ENCODE peak calls at places on chromosome 10, in six cellular contexts. One of them, this sample, is unnamed.

GRCh38 chr10:43640603-43641002 is 8.1 kb downstream of the ZNF32 start:
- DNase-seq in AG09319: no peak
- DNase-seq in adrenal gland: no peak
- DNase-seq in fibroblast of mammary gland: no peak
- DNase-seq in AG04450: no peak
- DNase-seq in WTC11: no peak
- DNase-seq in this sample: no peak

GRCh38 chr10:317219-317868 is 182.1 kb downstream of the ZMYND11 start:
- DNase-seq in AG09319: peak; percentile 59
- DNase-seq in adrenal gland: no peak
- DNase-seq in fibroblast of mammary gland: peak; percentile 67
- DNase-seq in AG04450: peak; percentile 74
- DNase-seq in WTC11: no peak
- DNase-seq in this sample: peak; percentile 78

GRCh38 chr10:103750836-103751235 is 104.5 kb downstream of the SH3PXD2A start:
- DNase-seq in AG09319: no peak
- DNase-seq in adrenal gland: no peak
- DNase-seq in fibroblast of mammary gland: no peak
- DNase-seq in AG04450: no peak
- DNase-seq in WTC11: no peak
- DNase-seq in this sample: no peak

GRCh38 chr10:66187096-66187733 is 738.6 kb upstream of the LRRTM3 start:
- DNase-seq in AG09319: no peak
- DNase-seq in adrenal gland: no peak
- DNase-seq in fibroblast of mammary gland: no peak
- DNase-seq in AG04450: no peak
- DNase-seq in WTC11: no peak
- DNase-seq in this sample: no peak

GRCh38 chr10:86962136-86962980 is 4.0 kb downstream of the SNCG start:
- DNase-seq in AG09319: no peak
- DNase-seq in adrenal gland: no peak
- DNase-seq in fibroblast of mammary gland: no peak
- DNase-seq in AG04450: no peak
- DNase-seq in WTC11: peak; percentile 6
- DNase-seq in this sample: no peak

GRCh38 chr10:86254526-86255174 is 111.9 kb downstream of the GRID1 start:
- DNase-seq in AG09319: no peak
- DNase-seq in adrenal gland: no peak
- DNase-seq in fibroblast of mammary gland: no peak
- DNase-seq in AG04450: no peak
- DNase-seq in WTC11: no peak
- DNase-seq in this sample: no peak

GRCh38 chr10:110487411-110488123 is 10.1 kb upstream of the DUSP5 start:
- DNase-seq in AG09319: no peak
- DNase-seq in adrenal gland: no peak
- DNase-seq in fibroblast of mammary gland: no peak
- DNase-seq in AG04450: no peak
- DNase-seq in WTC11: peak; percentile 53
- DNase-seq in this sample: no peak

GRCh38 chr10:36671607-36672006 is 453.8 kb upstream of the ANKRD30A start:
- DNase-seq in AG09319: no peak
- DNase-seq in adrenal gland: no peak
- DNase-seq in fibroblast of mammary gland: peak; percentile 18
- DNase-seq in AG04450: no peak
- DNase-seq in WTC11: no peak
- DNase-seq in this sample: no peak

GRCh38 chr10:98097611-98098010 is 36.8 kb upstream of the R3HCC1L start:
- DNase-seq in AG09319: no peak
- DNase-seq in adrenal gland: no peak
- DNase-seq in fibroblast of mammary gland: no peak
- DNase-seq in AG04450: no peak
- DNase-seq in WTC11: no peak
- DNase-seq in this sample: no peak

GRCh38 chr10:35463878-35464277 is 127.6 kb downstream of the CCNY start:
- DNase-seq in AG09319: no peak
- DNase-seq in adrenal gland: no peak
- DNase-seq in fibroblast of mammary gland: no peak
- DNase-seq in AG04450: no peak
- DNase-seq in WTC11: no peak
- DNase-seq in this sample: no peak

GRCh38 chr10:110903280-110904278 is 15.4 kb downstream of the BBIP1 start:
- DNase-seq in AG09319: no peak
- DNase-seq in adrenal gland: no peak
- DNase-seq in fibroblast of mammary gland: peak; percentile 30
- DNase-seq in AG04450: no peak
- DNase-seq in WTC11: no peak
- DNase-seq in this sample: no peak

GRCh38 chr10:122140477-122140902 is 130.6 kb upstream of the BTBD16 start:
- DNase-seq in AG09319: no peak
- DNase-seq in adrenal gland: no peak
- DNase-seq in fibroblast of mammary gland: peak; percentile 77
- DNase-seq in AG04450: no peak
- DNase-seq in WTC11: no peak
- DNase-seq in this sample: no peak

GRCh38 chr10:131980757-131981428 is 830 bp downstream of the BNIP3 start:
- DNase-seq in AG09319: no peak
- DNase-seq in adrenal gland: peak; percentile 48
- DNase-seq in fibroblast of mammary gland: peak; percentile 17
- DNase-seq in AG04450: no peak
- DNase-seq in WTC11: peak; percentile 39
- DNase-seq in this sample: no peak

GRCh38 chr10:112208292-112208691 is 24.7 kb upstream of the GPAM start:
- DNase-seq in AG09319: no peak
- DNase-seq in adrenal gland: no peak
- DNase-seq in fibroblast of mammary gland: peak; percentile 48
- DNase-seq in AG04450: no peak
- DNase-seq in WTC11: no peak
- DNase-seq in this sample: no peak

GRCh38 chr10:72948762-72949161 is 5.8 kb downstream of the PLA2G12B start:
- DNase-seq in AG09319: no peak
- DNase-seq in adrenal gland: no peak
- DNase-seq in fibroblast of mammary gland: no peak
- DNase-seq in AG04450: no peak
- DNase-seq in WTC11: no peak
- DNase-seq in this sample: no peak

GRCh38 chr10:131899695-131900349 is 986 bp upstream of the PPP2R2D start:
- DNase-seq in AG09319: no peak
- DNase-seq in adrenal gland: no peak
- DNase-seq in fibroblast of mammary gland: no peak
- DNase-seq in AG04450: no peak
- DNase-seq in WTC11: no peak
- DNase-seq in this sample: no peak

GRCh38 chr10:52215745-52216361 is 98.2 kb upstream of the DKK1 start:
- DNase-seq in AG09319: peak; percentile 44
- DNase-seq in adrenal gland: peak; percentile 46
- DNase-seq in fibroblast of mammary gland: peak; percentile 77
- DNase-seq in AG04450: peak; percentile 53
- DNase-seq in WTC11: no peak
- DNase-seq in this sample: peak; percentile 25

GRCh38 chr10:100534726-100535125 is 1.0 kb upstream of the HIF1AN start:
- DNase-seq in AG09319: no peak
- DNase-seq in adrenal gland: no peak
- DNase-seq in fibroblast of mammary gland: no peak
- DNase-seq in AG04450: no peak
- DNase-seq in WTC11: no peak
- DNase-seq in this sample: no peak
- TF ChIP-seq CTCF in AG09319: no peak
- TF ChIP-seq CTCF in adrenal gland: no peak
- TF ChIP-seq CTCF in fibroblast of mammary gland: no peak
- TF ChIP-seq CTCF in AG04450: no peak
- TF ChIP-seq CTCF in WTC11: no peak
- TF ChIP-seq CTCF in this sample: no peak

GRCh38 chr10:96685297-96685696 is 35.0 kb downstream of the PIK3AP1 start:
- DNase-seq in AG09319: no peak
- DNase-seq in adrenal gland: no peak
- DNase-seq in fibroblast of mammary gland: no peak
- DNase-seq in AG04450: no peak
- DNase-seq in WTC11: no peak
- DNase-seq in this sample: no peak
- TF ChIP-seq CTCF in AG09319: no peak
- TF ChIP-seq CTCF in adrenal gland: no peak
- TF ChIP-seq CTCF in fibroblast of mammary gland: no peak
- TF ChIP-seq CTCF in AG04450: no peak
- TF ChIP-seq CTCF in WTC11: no peak
- TF ChIP-seq CTCF in this sample: no peak

DNA sequence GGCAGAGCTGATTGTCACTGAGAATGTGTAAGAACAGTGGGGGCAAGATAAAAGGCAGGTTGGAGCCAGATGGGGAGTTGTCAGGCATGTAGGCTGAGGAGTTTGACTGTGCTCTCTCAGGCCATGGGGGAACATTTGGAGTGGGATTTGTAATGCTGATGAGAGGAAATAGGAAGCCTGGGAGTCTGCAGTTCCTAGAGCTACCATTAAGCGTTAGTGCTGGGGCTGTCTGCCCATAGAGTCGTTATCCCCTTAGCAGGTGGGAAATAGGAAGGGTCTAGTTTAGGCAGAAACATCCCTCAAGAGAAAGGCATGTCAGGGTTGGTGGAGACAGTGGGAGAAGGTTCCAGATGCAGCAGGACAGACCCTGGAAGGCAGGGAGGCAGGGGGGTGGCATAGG is 75.5 kb downstream of the RPS24 start:
- DNase-seq in AG09319: no peak
- DNase-seq in adrenal gland: no peak
- DNase-seq in fibroblast of mammary gland: no peak
- DNase-seq in AG04450: no peak
- DNase-seq in WTC11: peak; percentile 18
- DNase-seq in this sample: no peak
- TF ChIP-seq CTCF in AG09319: no peak
- TF ChIP-seq CTCF in adrenal gland: no peak
- TF ChIP-seq CTCF in fibroblast of mammary gland: no peak
- TF ChIP-seq CTCF in AG04450: no peak
- TF ChIP-seq CTCF in WTC11: no peak
- TF ChIP-seq CTCF in this sample: no peak

GRCh38 chr10:11095374-11095785 is 77.7 kb downstream of the CELF2 start:
- DNase-seq in AG09319: no peak
- DNase-seq in adrenal gland: no peak
- DNase-seq in fibroblast of mammary gland: no peak
- DNase-seq in AG04450: no peak
- DNase-seq in WTC11: peak; percentile 21
- DNase-seq in this sample: no peak
- TF ChIP-seq CTCF in AG09319: no peak
- TF ChIP-seq CTCF in adrenal gland: no peak
- TF ChIP-seq CTCF in fibroblast of mammary gland: no peak
- TF ChIP-seq CTCF in AG04450: no peak
- TF ChIP-seq CTCF in WTC11: no peak
- TF ChIP-seq CTCF in this sample: no peak

DNA sequence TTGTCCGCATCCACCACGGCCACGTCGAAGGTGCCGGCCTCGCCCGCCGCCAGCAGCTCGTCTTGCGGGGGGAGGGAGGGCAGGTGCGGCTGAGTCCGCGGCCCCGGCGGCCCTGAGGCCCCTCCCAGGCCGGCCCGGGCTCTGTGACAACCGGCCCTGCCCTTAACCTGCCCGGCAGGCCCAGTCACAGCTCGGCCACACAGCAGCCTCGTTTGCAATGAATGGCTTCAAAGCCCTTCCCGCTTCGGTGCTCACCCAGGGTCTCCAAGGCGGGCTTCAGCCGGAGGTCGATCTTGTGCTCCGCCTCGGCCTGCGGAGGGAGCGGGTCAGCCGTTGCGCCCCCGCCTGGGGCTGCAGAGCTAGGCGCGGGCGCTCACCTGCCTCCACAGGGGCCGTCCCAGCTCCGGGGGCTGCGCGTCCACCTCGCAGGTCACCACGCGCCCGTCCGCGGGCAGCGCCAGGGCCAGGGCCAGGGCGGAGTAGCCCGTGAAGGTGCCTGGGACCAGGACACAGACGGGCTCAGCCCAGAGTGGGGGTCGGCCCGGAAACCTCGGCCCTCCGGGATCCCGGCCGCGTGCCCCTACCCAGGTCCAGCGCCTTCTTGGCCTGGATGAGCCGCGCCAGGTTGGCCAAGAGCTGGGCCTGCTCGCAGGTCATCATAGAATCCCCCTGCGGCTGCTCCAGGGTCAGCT is 928 bp downstream of the COMTD1 start:
- DNase-seq in AG09319: no peak
- DNase-seq in adrenal gland: peak; percentile 51
- DNase-seq in fibroblast of mammary gland: no peak
- DNase-seq in AG04450: no peak
- DNase-seq in WTC11: peak; percentile 70
- DNase-seq in this sample: no peak
- TF ChIP-seq CTCF in AG09319: no peak
- TF ChIP-seq CTCF in adrenal gland: no peak
- TF ChIP-seq CTCF in fibroblast of mammary gland: no peak
- TF ChIP-seq CTCF in AG04450: no peak
- TF ChIP-seq CTCF in WTC11: no peak
- TF ChIP-seq CTCF in this sample: peak; percentile 28

DNA sequence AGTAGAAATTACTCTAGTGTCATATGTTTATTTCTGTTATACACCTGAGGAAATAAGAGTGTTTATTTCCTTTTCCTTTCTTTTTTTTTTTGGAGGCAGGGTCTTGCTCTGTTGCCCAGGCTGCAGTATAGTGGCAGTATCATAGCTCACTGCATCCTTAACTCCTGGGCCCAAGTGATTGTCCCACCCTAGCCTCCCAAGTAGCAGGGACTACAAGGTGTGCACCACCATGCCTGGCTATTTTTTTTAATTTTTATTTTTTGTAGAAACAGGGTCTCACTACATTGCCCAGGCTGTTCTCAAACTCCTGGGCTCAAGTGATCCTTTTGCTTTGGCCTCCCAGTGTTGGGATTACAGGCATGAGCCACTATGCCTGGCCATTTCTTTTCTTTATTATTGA is 37.8 kb downstream of the TBC1D12 start:
- DNase-seq in AG09319: no peak
- DNase-seq in adrenal gland: no peak
- DNase-seq in fibroblast of mammary gland: no peak
- DNase-seq in AG04450: no peak
- DNase-seq in WTC11: no peak
- DNase-seq in this sample: no peak
- TF ChIP-seq CTCF in AG09319: no peak
- TF ChIP-seq CTCF in adrenal gland: no peak
- TF ChIP-seq CTCF in fibroblast of mammary gland: no peak
- TF ChIP-seq CTCF in AG04450: no peak
- TF ChIP-seq CTCF in WTC11: no peak
- TF ChIP-seq CTCF in this sample: no peak

GRCh38 chr10:75096749-75097148 is 14.7 kb upstream of the SAMD8 start:
- DNase-seq in AG09319: no peak
- DNase-seq in adrenal gland: no peak
- DNase-seq in fibroblast of mammary gland: no peak
- DNase-seq in AG04450: no peak
- DNase-seq in WTC11: no peak
- DNase-seq in this sample: no peak

GRCh38 chr10:75098902-75099673 is 12.4 kb upstream of the SAMD8 start:
- DNase-seq in AG09319: no peak
- DNase-seq in adrenal gland: no peak
- DNase-seq in fibroblast of mammary gland: no peak
- DNase-seq in AG04450: no peak
- DNase-seq in WTC11: no peak
- DNase-seq in this sample: no peak

GRCh38 chr10:75095631-75096030 is 15.8 kb upstream of the SAMD8 start:
- DNase-seq in AG09319: no peak
- DNase-seq in adrenal gland: no peak
- DNase-seq in fibroblast of mammary gland: no peak
- DNase-seq in AG04450: no peak
- DNase-seq in WTC11: no peak
- DNase-seq in this sample: no peak

GRCh38 chr10:75099952-75100763 is 11.3 kb upstream of the SAMD8 start:
- DNase-seq in AG09319: no peak
- DNase-seq in adrenal gland: peak; percentile 81
- DNase-seq in fibroblast of mammary gland: peak; percentile 60
- DNase-seq in AG04450: peak; percentile 27
- DNase-seq in WTC11: peak; percentile 96
- DNase-seq in this sample: peak; percentile 88

GRCh38 chr10:75097666-75098285 is 13.7 kb upstream of the SAMD8 start:
- DNase-seq in AG09319: no peak
- DNase-seq in adrenal gland: no peak
- DNase-seq in fibroblast of mammary gland: peak; percentile 31
- DNase-seq in AG04450: no peak
- DNase-seq in WTC11: no peak
- DNase-seq in this sample: no peak
- TF ChIP-seq CTCF in AG09319: peak; percentile 59
- TF ChIP-seq CTCF in adrenal gland: no peak
- TF ChIP-seq CTCF in fibroblast of mammary gland: peak; percentile 41
- TF ChIP-seq CTCF in AG04450: peak; percentile 56
- TF ChIP-seq CTCF in WTC11: no peak
- TF ChIP-seq CTCF in this sample: peak; percentile 34